ENCODE peak calls at places on chromosomes 6 and 20, in four cellular contexts. S is H1, Q is H9, T is IMR-90. Y is an unnamed sample.

GRCh38 chr6:5511924-5512323 is 250.6 kb downstream of the FARS2 start:
- DNase-seq in T (peak; percentile 88), S (no peak), Q (no peak), Y (no peak)

GRCh38 chr6:7505196-7505699 is 36.2 kb upstream of the DSP start:
- DNase-seq in Q (peak; percentile 92), S (peak; percentile 65), T (peak; percentile 85), Y (peak; percentile 98)

GRCh38 chr6:132611616-132612015 is 12.5 kb downstream of the TAAR2 start:
- DNase-seq in Q (no peak), S (no peak), T (no peak), Y (no peak)

GRCh38 chr20:18985551-18985950 is 172.0 kb downstream of the SCP2D1 start:
- DNase-seq in S (no peak), T (no peak), Q (no peak), Y (no peak)

GRCh38 chr6:97726378-97726777 is 443.4 kb upstream of the MMS22L start:
- DNase-seq in T (no peak), S (no peak), Q (peak; percentile 39), Y (peak; percentile 62)

GRCh38 chr6:142763205-142763604 is 181.8 kb downstream of the HIVEP2 start:
- DNase-seq in T (peak; percentile 55), S (no peak), Q (no peak), Y (no peak)

GRCh38 chr6:28751514-28751913 is 172.3 kb downstream of the TRIM27 start:
- DNase-seq in Q (no peak), T (no peak), S (no peak), Y (no peak)

GRCh38 chr6:82364087-82365010 is 732 bp downstream of the TPBG start:
- DNase-seq in Q (peak; percentile 78), S (peak; percentile 83), T (peak; percentile 60), Y (peak; percentile 91)

GRCh38 chr20:61092199-61092598 is 159.9 kb upstream of the CDH4 start:
- DNase-seq in Q (no peak), T (no peak), S (no peak), Y (no peak)

GRCh38 chr20:40160151-40160550 is 528.9 kb downstream of the MAFB start:
- DNase-seq in T (peak; percentile 23), Q (peak; percentile 70), S (peak; percentile 67), Y (peak; percentile 86)

GRCh38 chr6:142885182-142885867 is 59.7 kb downstream of the HIVEP2 start:
- DNase-seq in Q (peak; percentile 67), T (peak; percentile 99), S (no peak), Y (peak; percentile 98)

GRCh38 chr6:168007592-168008338 is 10.3 kb downstream of the KIF25 start:
- DNase-seq in Q (no peak), T (peak; percentile 99), S (peak; percentile 8), Y (peak; percentile 41)

GRCh38 chr20:57698191-57698866 is 11.5 kb downstream of the PMEPA1 start:
- DNase-seq in S (no peak), Q (no peak), T (peak; percentile 98), Y (peak; percentile 59)

GRCh38 chr6:160041608-160042007 is 72.7 kb downstream of the IGF2R start:
- DNase-seq in T (peak; percentile 70), Q (no peak), S (no peak), Y (no peak)
- H3K4me2 ChIP-seq in T (no peak overlapping the region), Q (no peak overlapping the region), S (no peak overlapping the region), Y (no peak overlapping the region)

DNA sequence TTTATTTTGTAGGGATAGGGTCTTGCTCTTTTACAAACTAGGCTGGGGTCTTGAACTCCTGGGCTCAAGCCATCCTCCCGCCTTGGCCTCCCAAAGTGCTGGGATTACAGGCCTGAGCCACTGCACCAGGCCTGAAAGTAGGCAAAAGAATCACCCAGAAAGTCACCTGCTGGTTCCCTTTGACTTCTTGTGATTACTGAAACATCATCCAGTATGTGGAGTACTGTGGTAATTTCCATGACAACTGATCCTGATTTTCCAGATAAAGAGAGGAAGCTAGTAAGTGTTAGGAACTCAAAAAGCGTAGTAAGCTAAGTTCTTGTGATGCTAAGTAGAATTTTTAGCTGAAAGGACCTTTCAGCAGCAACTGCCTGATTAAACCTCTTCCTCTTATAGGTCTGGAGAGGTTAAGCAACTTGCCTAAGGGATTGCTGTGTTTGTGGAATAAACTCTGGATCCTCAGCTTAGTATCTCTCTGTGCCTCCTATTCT is 16.7 kb downstream of the RALY start:
- DNase-seq in Q (peak; percentile 51), T (no peak), S (no peak), Y (peak; percentile 65)
- H3K4ac ChIP-seq in Q (no peak overlapping the region), T (no peak overlapping the region), S (no peak overlapping the region), Y (no peak overlapping the region)

DNA sequence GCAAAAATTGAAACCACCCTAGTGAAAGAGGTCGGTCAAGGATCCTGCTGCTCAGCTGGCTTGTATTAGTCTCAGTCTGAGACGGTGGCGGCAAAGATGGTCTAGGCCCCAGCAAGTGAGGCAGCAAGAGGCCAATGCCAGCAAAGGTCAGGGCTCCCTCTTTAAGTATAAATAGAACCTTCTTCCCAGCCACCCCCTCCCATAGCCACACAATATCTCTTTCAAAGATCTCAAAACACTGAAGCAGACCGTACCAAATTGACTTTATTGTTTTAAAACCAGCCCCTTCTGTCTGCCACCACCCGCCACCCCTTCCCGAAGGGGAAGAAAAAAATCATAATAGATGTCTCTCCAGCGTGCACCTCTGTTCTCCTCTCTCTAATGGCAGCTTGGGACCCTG is 140.5 kb downstream of the EYA2 start:
- DNase-seq in S (no peak), T (no peak), Q (no peak), Y (no peak)
- H3K56ac ChIP-seq in S (no peak overlapping the region), T (no peak overlapping the region), Q (no peak overlapping the region), Y (no peak overlapping the region)

DNA sequence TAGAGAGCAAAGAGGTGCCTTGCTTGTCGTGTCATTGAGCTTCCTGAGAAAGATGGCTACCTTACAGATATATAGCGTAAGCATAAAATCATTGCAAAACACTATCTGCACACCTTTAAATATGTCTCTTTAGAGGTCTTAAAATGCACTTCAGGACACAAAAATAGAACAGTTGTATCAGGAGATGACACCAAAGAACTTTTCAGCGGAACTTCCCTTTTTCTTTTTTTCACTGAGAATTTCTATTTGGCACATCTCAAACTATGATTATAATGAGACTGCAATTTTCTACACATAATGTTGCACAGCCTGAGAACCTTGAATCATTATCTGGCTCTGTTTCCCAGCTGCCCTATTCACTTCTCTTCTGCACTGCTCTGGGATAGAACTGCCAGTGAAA is 382.4 kb downstream of the UTRN start:
- DNase-seq in Q (no peak), T (no peak), S (no peak), Y (no peak)
- H3K4me2 ChIP-seq in Q (no peak overlapping the region), T (no peak overlapping the region), S (no peak overlapping the region), Y (no peak overlapping the region)

GRCh38 chr6:157832250-157832967 is 9.4 kb downstream of the SNX9 start:
- DNase-seq in S (no peak), Q (no peak), T (peak; percentile 56), Y (no peak)

GRCh38 chr6:157831018-157831369 is 7.9 kb downstream of the SNX9 start:
- DNase-seq in T (no peak), Q (no peak), S (no peak), Y (no peak)

GRCh38 chr6:157830354-157831017 is 7.4 kb downstream of the SNX9 start:
- DNase-seq in S (no peak), T (no peak), Q (no peak), Y (no peak)

GRCh38 chr6:157834549-157834948 is 11.5 kb downstream of the SNX9 start:
- DNase-seq in Q (no peak), S (no peak), T (no peak), Y (no peak)

GRCh38 chr6:157831424-157832249 is 8.6 kb downstream of the SNX9 start:
- DNase-seq in T (no peak), Q (peak; percentile 82), S (no peak), Y (peak; percentile 93)
- H3K4ac ChIP-seq in T (peak overlapping the region; percentile 26), Q (no peak overlapping the region), S (peak overlapping the region; percentile 27), Y (no peak overlapping the region)

Y was measured in mesendoderm.